ENCODE peak calls at places on chromosomes 13 and 19, in seven cellular contexts. V is H1, O is H9, A is IMR-90, T is neuronal stem cell, I is trophoblast cell, S is mesenchymal stem cell. H is an unnamed sample.

GRCh38 chr19:17766543-17767131 is 15.4 kb downstream of the FCHO1 start:
- DNase-seq in V (peak; percentile 82), O (peak; percentile 93), A (peak; percentile 77), T (peak; percentile 70), I (peak; percentile 76), S (peak; percentile 83), H (peak; percentile 91)

GRCh38 chr13:44304433-44304725 is 69.2 kb upstream of the SERP2 start:
- DNase-seq in V (no peak), O (no peak), A (no peak), T (no peak), I (no peak), S (no peak), H (no peak)

GRCh38 chr13:110872768-110873638 is 41.9 kb downstream of the ANKRD10 start:
- DNase-seq in V (no peak), O (no peak), A (no peak), T (no peak), I (no peak), S (no peak), H (no peak)

GRCh38 chr19:49518033-49518432 is 5.6 kb downstream of the FCGRT start:
- DNase-seq in V (no peak), O (no peak), A (no peak), T (no peak), I (no peak), S (no peak), H (no peak)

GRCh38 chr13:43484432-43485225 is 302.1 kb downstream of the ENOX1 start:
- DNase-seq in V (no peak), O (no peak), A (no peak), T (no peak), I (peak; percentile 50), S (no peak), H (no peak)

GRCh38 chr13:102235689-102236088 is 166.2 kb downstream of the FGF14 start:
- DNase-seq in V (no peak), O (no peak), A (no peak), T (no peak), I (peak; percentile 38), S (no peak), H (no peak)

GRCh38 chr19:17475541-17476115 is 5.3 kb downstream of the SLC27A1 start:
- DNase-seq in V (no peak), O (no peak), A (peak; percentile 61), T (no peak), I (no peak), S (peak; percentile 12), H (no peak)

GRCh38 chr13:107585466-107585865 is 629.9 kb downstream of the LIG4 start:
- DNase-seq in V (no peak), O (no peak), A (peak; percentile 46), T (no peak), I (no peak), S (peak; percentile 53), H (no peak)

GRCh38 chr13:81745391-81745790 is 1404.5 kb upstream of the SPRY2 start:
- DNase-seq in V (no peak), O (no peak), A (no peak), T (no peak), I (no peak), S (no peak), H (no peak)

GRCh38 chr13:105184221-105184620 is 1351.2 kb downstream of the EFNB2 start:
- DNase-seq in V (no peak), O (no peak), A (no peak), T (no peak), I (no peak), S (no peak), H (no peak)

GRCh38 chr13:100110269-100110668 is 21.4 kb downstream of the PCCA start:
- DNase-seq in V (no peak), O (no peak), A (no peak), T (no peak), I (no peak), S (no peak), H (no peak)

GRCh38 chr19:15433519-15434069 is 14.8 kb upstream of the AKAP8L start:
- DNase-seq in V (no peak), O (no peak), A (no peak), T (no peak), I (no peak), S (no peak), H (no peak)

GRCh38 chr13:98155475-98156111 is 12.7 kb downstream of the FARP1 start:
- DNase-seq in V (no peak), O (no peak), A (peak; percentile 91), T (no peak), I (no peak), S (peak; percentile 76), H (no peak)

GRCh38 chr19:13977803-13978202 is 25.5 kb downstream of the DCAF15 start:
- DNase-seq in V (no peak), O (no peak), A (no peak), T (no peak), I (no peak), S (no peak), H (no peak)

GRCh38 chr13:47216176-47216822 is 319.4 kb upstream of the HTR2A start:
- DNase-seq in V (no peak), O (no peak), A (peak; percentile 57), T (no peak), I (peak; percentile 20), S (peak; percentile 57), H (peak; percentile 75)

GRCh38 chr19:58586131-58586765 is 13.1 kb upstream of the MZF1 start:
- DNase-seq in V (no peak), O (no peak), A (no peak), T (no peak), I (no peak), S (no peak), H (peak; percentile 37)

GRCh38 chr19:1401889-1402217 is 511 bp upstream of the GAMT start:
- DNase-seq in V (no peak), O (no peak), A (no peak), T (no peak), I (no peak), S (no peak), H (no peak)

GRCh38 chr19:1401138-1401888 is at the start of gene GAMT:
- DNase-seq in V (no peak), O (no peak), A (no peak), T (peak; percentile 46), I (no peak), S (peak; percentile 36), H (peak; percentile 40)

GRCh38 chr19:1399745-1400144 is 1.6 kb downstream of the GAMT start:
- DNase-seq in V (no peak), O (no peak), A (no peak), T (no peak), I (no peak), S (no peak), H (no peak)

GRCh38 chr19:1399079-1399478 is 2.3 kb downstream of the GAMT start:
- DNase-seq in V (no peak), O (no peak), A (no peak), T (no peak), I (no peak), S (no peak), H (no peak)

GRCh38 chr19:1400281-1401137 is 833 bp downstream of the GAMT start:
- DNase-seq in V (no peak), O (no peak), A (no peak), T (no peak), I (no peak), S (peak; percentile 46), H (no peak)
- H3K18ac ChIP-seq in V (no peak overlapping the region), O (no peak overlapping the region), A (no peak overlapping the region), T (peak overlapping the region; percentile 95), I (peak overlapping the region; percentile 93), S (peak overlapping the region; percentile 76), H (peak overlapping the region; percentile 64)

DNA sequence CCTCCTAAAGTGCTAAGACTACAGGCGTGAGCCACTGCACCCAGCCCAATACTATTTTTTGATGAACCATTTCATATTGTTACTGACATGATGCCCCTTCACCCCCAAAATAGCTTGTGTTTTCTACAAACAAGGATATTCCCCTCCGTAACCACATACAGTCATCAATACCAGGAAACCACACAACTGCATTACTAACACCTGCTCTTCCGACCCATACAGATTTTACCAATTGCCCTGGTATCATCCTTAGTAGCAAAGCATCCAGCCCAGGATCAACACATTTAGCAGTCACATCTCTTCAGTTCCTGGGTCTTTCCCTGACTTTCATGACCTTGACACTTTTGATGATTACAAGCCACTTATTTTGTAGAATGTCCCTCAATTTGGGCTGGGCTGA is 33.6 kb downstream of the KCTD15 start:
- DNase-seq in V (no peak), O (no peak), A (no peak), T (no peak), I (no peak), S (no peak), H (no peak)
- H3K4me2 ChIP-seq in V (no peak overlapping the region), O (no peak overlapping the region), A (no peak overlapping the region), T (no peak overlapping the region), I (no peak overlapping the region), S (no peak overlapping the region), H (no peak overlapping the region)

DNA sequence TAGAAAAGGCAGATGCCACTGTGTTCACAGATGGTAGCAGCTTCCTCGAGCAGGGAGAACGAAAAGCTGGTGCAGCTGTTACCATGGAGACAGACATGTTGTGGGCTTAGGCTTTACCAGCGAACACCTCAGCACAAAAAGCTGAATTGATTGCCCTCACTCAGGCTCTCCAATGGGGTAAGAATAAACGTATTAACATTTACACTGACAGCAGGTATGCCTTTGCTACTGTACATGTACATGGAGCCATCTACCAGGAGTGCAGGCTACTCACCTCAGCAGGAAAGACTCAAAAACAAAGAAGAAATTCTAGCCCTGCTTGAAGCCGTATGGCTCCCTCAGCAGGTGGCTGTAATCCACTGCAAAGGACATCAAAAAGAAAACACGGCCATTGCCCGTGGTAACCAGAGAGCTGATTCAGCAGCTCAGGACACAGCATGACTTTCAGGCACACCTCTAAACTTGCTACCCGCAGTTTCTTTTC is 197.7 kb downstream of the ZNF737 start:
- DNase-seq in V (no peak), O (peak; percentile 75), A (no peak), T (peak; percentile 56), I (peak; percentile 39), S (no peak), H (peak; percentile 97)
- H3K9ac ChIP-seq in V (no peak overlapping the region), O (no peak overlapping the region), A (no peak overlapping the region), T (no peak overlapping the region), I (no peak overlapping the region), S (no peak overlapping the region), H (no peak overlapping the region)

DNA sequence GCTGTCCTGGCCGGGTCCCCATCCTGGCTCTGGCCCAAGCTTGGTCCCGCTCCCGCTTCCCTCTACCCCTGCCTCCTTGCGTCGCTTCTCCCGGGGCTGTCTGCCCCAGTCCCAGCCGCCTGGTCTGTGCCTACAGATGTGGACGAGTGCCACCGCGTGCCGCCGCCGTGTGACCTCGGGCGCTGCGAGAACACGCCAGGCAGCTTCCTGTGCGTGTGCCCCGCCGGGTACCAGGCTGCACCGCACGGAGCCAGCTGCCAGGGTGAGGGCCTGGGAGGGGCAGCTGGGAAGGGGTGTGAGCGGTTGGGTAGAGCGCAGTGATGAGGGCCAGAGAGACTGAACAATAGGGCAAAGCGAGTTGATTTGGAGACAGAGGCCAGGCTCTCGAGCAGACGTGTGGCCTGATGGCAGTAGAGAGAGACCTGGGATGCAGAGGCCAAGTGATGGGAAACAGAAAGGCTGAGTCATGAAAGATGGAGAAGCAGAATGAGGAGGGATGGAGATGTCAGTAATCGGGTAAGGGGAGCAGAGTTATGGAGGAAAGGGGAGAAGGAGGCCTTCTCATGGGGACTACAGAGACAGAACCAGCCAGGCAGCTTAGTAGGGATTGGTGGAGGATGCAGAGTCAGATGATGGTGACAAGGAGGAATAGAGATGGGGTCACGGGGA is 9.4 kb downstream of the LTBP4 start:
- DNase-seq in V (no peak), O (peak; percentile 35), A (no peak), T (no peak), I (no peak), S (no peak), H (no peak)
- H3K18ac ChIP-seq in V (peak overlapping the region; percentile 32), O (no peak overlapping the region), A (no peak overlapping the region), T (peak overlapping the region; percentile 81), I (peak overlapping the region; percentile 39), S (peak overlapping the region; percentile 92), H (no peak overlapping the region)

GRCh38 chr19:48511321-48511731 is 309 bp downstream of the LMTK3 start:
- DNase-seq in V (no peak), O (no peak), A (no peak), T (no peak), I (peak; percentile 80), S (no peak), H (no peak)
- H3K4me2 ChIP-seq in V (peak overlapping the region; percentile 91), O (peak overlapping the region; percentile 70), A (no peak overlapping the region), T (peak overlapping the region; percentile 84), I (peak overlapping the region; percentile 34), S (peak overlapping the region; percentile 16), H (peak overlapping the region; percentile 10)